ENCODE peak calls at places on chromosomes 5 and 9, in five cellular contexts. Q is A549, L is IMR-90, R is SK-N-SH, H is K562. M is an unnamed sample.

GRCh38 chr5:42993516-42994284 is 46.4 kb downstream of the ANXA2R start:
- DNase-seq in Q (no peak), L (peak), R (no peak), H (peak), M (no peak)

GRCh38 chr9:115088856-115089255 is 29.1 kb downstream of the TNC start:
- DNase-seq in Q (no peak), L (peak), R (no peak), H (no peak), M (no peak)

GRCh38 chr9:6910032-6910431 is 152.3 kb downstream of the KDM4C start:
- DNase-seq in Q (peak), L (peak), R (peak), H (no peak), M (no peak)

GRCh38 chr5:145360936-145361335 is 474.2 kb downstream of the PRELID2 start:
- DNase-seq in Q (no peak), L (peak), R (no peak), H (no peak), M (no peak)

GRCh38 chr9:91028166-91028827 is 226.7 kb downstream of the SYK start:
- DNase-seq in Q (no peak), L (no peak), R (no peak), H (no peak), M (no peak)

GRCh38 chr5:160311491-160312138 is 749 bp downstream of the CCNJL start:
- DNase-seq in Q (no peak), L (no peak), R (no peak), H (no peak), M (no peak)

GRCh38 chr5:130227699-130228098 is 323.4 kb downstream of the CHSY3 start:
- DNase-seq in Q (no peak), L (no peak), R (no peak), H (no peak), M (no peak)

GRCh38 chr5:4817742-4818141 is 322.4 kb upstream of the ADAMTS16 start:
- DNase-seq in Q (no peak), L (no peak), R (no peak), H (no peak), M (no peak)

GRCh38 chr5:27479859-27480258 is 441.5 kb upstream of the CDH9 start:
- DNase-seq in Q (no peak), L (no peak), R (no peak), H (no peak), M (no peak)

GRCh38 chr9:97638666-97639065 is 5.0 kb downstream of the NCBP1 start:
- DNase-seq in Q (peak), L (no peak), R (no peak), H (no peak), M (no peak)

GRCh38 chr9:21030389-21031035 is 928 bp downstream of the HACD4 start:
- DNase-seq in Q (no peak), L (peak), R (no peak), H (no peak), M (peak)

GRCh38 chr5:61245936-61246335 is 83.7 kb upstream of the SMIM15 start:
- DNase-seq in Q (no peak), L (no peak), R (peak), H (no peak), M (no peak)

GRCh38 chr5:139251695-139252288 is 41.7 kb upstream of the MATR3 start:
- DNase-seq in Q (no peak), L (peak), R (no peak), H (no peak), M (no peak)

GRCh38 chr9:115263731-115264130 is 145.8 kb upstream of the TNC start:
- DNase-seq in Q (no peak), L (peak), R (no peak), H (no peak), M (no peak)

GRCh38 chr5:149037819-149038218 is 25.0 kb downstream of the SH3TC2 start:
- DNase-seq in Q (no peak), L (no peak), R (no peak), H (no peak), M (no peak)

GRCh38 chr9:107782381-107782780 is 292.8 kb upstream of the KLF4 start:
- DNase-seq in Q (no peak), L (peak), R (no peak), H (no peak), M (no peak)

GRCh38 chr9:107786561-107786960 is 297.0 kb upstream of the KLF4 start:
- DNase-seq in Q (no peak), L (no peak), R (no peak), H (no peak), M (no peak)

GRCh38 chr9:107789001-107789710 is 299.6 kb upstream of the KLF4 start:
- DNase-seq in Q (no peak), L (no peak), R (no peak), H (peak), M (no peak)

GRCh38 chr9:107782789-107783188 is 293.2 kb upstream of the KLF4 start:
- DNase-seq in Q (no peak), L (no peak), R (no peak), H (no peak), M (no peak)

GRCh38 chr9:107784235-107784958 is 294.8 kb upstream of the KLF4 start:
- DNase-seq in Q (no peak), L (peak), R (no peak), H (peak), M (no peak)
- TF ChIP-seq RCOR1 in Q (no peak), L (no peak), R (no peak), H (peak), M (no peak)

GRCh38 chr5:123879071-123879470 is 367.1 kb downstream of the CSNK1G3 start:
- DNase-seq in Q (no peak), L (no peak), R (no peak), H (no peak), M (no peak)

GRCh38 chr5:123876265-123876790 is 364.4 kb downstream of the CSNK1G3 start:
- DNase-seq in Q (no peak), L (no peak), R (no peak), H (no peak), M (no peak)

GRCh38 chr5:123874600-123875201 is 362.7 kb downstream of the CSNK1G3 start:
- DNase-seq in Q (no peak), L (peak), R (no peak), H (no peak), M (no peak)

GRCh38 chr5:123871373-123871772 is 359.4 kb downstream of the CSNK1G3 start:
- DNase-seq in Q (no peak), L (no peak), R (no peak), H (no peak), M (no peak)

DNA sequence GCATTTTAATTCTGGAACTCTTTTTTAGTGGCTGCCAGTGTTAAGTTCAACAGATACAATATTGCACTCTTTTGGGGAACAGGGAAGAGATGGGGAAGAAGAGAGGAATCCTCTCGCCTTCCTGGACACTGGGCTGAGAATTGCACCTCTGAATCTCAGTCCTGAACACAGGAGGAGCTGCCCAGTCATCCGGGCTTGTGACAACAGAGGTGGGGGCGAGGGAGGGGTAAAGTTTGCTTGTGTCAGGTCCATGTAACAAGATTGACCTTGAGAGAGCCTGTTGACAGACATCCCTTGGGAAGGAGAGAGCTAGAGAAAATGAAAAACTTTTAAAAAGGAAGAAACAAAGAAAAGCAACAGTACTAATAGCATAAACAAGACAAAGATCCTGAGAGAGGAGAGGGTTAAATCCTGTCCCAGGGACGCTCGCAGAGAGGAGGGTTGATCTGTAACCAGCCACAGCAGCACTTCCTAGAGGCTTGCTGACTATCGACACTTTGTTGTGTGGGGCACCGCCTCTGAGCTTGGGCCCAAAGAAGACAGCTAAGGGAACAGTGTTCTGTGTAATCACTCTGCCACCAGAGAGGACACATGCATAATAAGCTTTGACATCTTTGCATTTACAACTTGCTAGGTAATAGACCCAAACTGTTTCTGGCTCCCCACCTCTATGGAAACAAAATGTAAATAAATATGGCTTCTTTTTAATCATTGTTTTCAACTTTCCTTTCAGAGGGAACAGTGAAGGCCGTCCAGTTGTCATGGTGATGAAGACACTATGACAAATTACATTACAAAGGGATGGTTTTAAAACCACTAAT is 363.7 kb downstream of the CSNK1G3 start:
- DNase-seq in Q (no peak), L (no peak), R (no peak), H (no peak), M (no peak)
- TF ChIP-seq RCOR1 in Q (no peak), L (no peak), R (no peak), H (no peak), M (no peak)

GRCh38 chr5:140548791-140549190 is 1.3 kb downstream of the EIF4EBP3 start:
- DNase-seq in Q (no peak), L (no peak), R (no peak), H (no peak), M (no peak)

GRCh38 chr5:140550147-140551079 is 3.0 kb downstream of the EIF4EBP3 start:
- DNase-seq in Q (no peak), L (no peak), R (no peak), H (no peak), M (no peak)

GRCh38 chr5:140548300-140548688 is 832 bp downstream of the EIF4EBP3 start:
- DNase-seq in Q (no peak), L (no peak), R (no peak), H (no peak), M (no peak)

GRCh38 chr5:140547508-140548299 is at the start of gene EIF4EBP3:
- DNase-seq in Q (peak), L (peak), R (peak), H (peak), M (peak)

GRCh38 chr5:140549237-140550144 is 2.0 kb downstream of the EIF4EBP3 start:
- DNase-seq in Q (no peak), L (peak), R (peak), H (peak), M (no peak)
- TF ChIP-seq RCOR1 in Q (no peak), L (no peak), R (peak), H (no peak), M (no peak)

DNA sequence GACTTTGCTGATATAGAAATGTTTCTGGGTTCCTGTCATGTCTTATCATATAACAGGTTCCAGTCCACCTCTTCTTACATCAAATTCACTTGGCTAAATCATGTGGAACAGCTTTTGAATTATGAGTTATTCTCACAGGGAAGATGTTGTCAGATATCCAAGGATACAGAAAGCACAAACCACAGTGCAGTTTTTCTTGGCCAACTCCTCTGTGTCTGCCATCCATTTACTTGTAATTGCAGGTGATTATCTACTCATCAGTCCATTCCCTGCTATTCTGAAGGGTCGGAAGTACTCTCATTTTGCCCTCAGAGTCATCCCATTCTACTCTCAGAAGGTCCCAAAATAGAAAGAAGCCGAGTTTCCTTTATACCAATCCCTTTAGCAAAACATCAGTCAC is 10.0 kb downstream of the MARCHF11 start:
- DNase-seq in Q (no peak), L (no peak), R (peak), H (no peak), M (no peak)
- TF ChIP-seq RCOR1 in Q (no peak), L (no peak), R (peak), H (no peak), M (no peak)

GRCh38 chr5:6350277-6351090 is 27.9 kb downstream of the MED10 start:
- DNase-seq in Q (no peak), L (no peak), R (peak), H (no peak), M (no peak)
- TF ChIP-seq RCOR1 in Q (no peak), L (no peak), R (no peak), H (no peak), M (no peak)

GRCh38 chr5:37492778-37493555 is 113.8 kb downstream of the WDR70 start:
- DNase-seq in Q (no peak), L (no peak), R (no peak), H (no peak), M (no peak)

GRCh38 chr5:37495668-37496067 is 116.5 kb downstream of the WDR70 start:
- DNase-seq in Q (no peak), L (peak), R (no peak), H (no peak), M (no peak)

GRCh38 chr5:37495210-37495609 is 116.1 kb downstream of the WDR70 start:
- DNase-seq in Q (no peak), L (peak), R (no peak), H (no peak), M (no peak)

GRCh38 chr5:37496902-37497445 is 117.9 kb downstream of the WDR70 start:
- DNase-seq in Q (no peak), L (no peak), R (no peak), H (no peak), M (no peak)

DNA sequence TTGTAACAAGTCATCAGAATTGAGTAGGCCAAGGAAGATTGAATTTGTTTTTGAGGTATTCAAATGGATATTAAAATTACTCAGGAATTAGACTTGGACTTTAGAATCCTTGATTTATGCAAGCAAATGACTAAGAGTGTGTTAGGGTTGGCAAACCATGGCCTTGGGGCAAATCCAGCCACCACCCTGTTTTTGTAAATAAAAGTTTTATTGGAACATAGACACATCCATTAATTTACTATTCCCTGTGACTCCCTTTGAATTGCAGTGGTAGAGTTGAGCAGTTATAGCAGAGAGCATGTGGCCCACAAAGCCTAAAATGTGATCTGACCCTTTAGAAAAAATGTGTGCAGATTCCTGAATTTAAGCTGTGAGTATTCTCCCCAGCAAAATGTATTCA is 115.6 kb downstream of the WDR70 start:
- DNase-seq in Q (no peak), L (no peak), R (no peak), H (no peak), M (no peak)
- TF ChIP-seq RCOR1 in Q (no peak), L (no peak), R (no peak), H (no peak), M (no peak)

GRCh38 chr5:180173198-180173544 is 35.8 kb downstream of the RASGEF1C start:
- DNase-seq in Q (no peak), L (no peak), R (no peak), H (no peak), M (no peak)
- TF ChIP-seq RCOR1 in Q (no peak), L (no peak), R (no peak), H (no peak), M (no peak)

GRCh38 chr9:31776471-31776870 is 608.0 kb upstream of the ACO1 start:
- DNase-seq in Q (no peak), L (no peak), R (no peak), H (no peak), M (no peak)
- TF ChIP-seq RCOR1 in Q (no peak), L (no peak), R (no peak), H (no peak), M (no peak)